ENCODE peak calls at places on chromosomes 5 and 9, in seven cellular contexts. C is WTC11; H is NCI-H1436; Q is memory B cell; D is kidney; E is EL; G is activated CD8-positive, alpha-beta T cell treated with anti-CD3 and anti-CD28 coated beads for 36 hours. S is an unnamed sample.

GRCh38 chr5:6674421-6674820 is 38.8 kb upstream of the TENT4A start:
- DNase-seq in G (no peak), H (no peak), Q (no peak), D (no peak), E (no peak), C (no peak), S (no peak)

GRCh38 chr5:53399921-53400697 is 80.3 kb upstream of the FST start:
- DNase-seq in C (no peak), Q (no peak), G (no peak), D (no peak), E (no peak), H (no peak), S (no peak)

GRCh38 chr9:85740821-85741111 is 988 bp downstream of the AGTPBP1 start:
- DNase-seq in Q (no peak), C (no peak), G (no peak), E (no peak), H (no peak), D (no peak), S (peak)

GRCh38 chr5:110880413-110880812 is 141.6 kb downstream of the SLC25A46 start:
- DNase-seq in C (no peak), H (no peak), Q (no peak), E (peak), D (peak), G (no peak), S (peak)

GRCh38 chr9:110323831-110324230 is 13.8 kb downstream of the TXNDC8 start:
- DNase-seq in E (no peak), D (no peak), C (no peak), H (no peak), Q (no peak), G (no peak), S (no peak)

GRCh38 chr9:36137392-36138004 is 965 bp downstream of the GLIPR2 start:
- DNase-seq in G (no peak), C (peak), Q (no peak), H (no peak), E (no peak), D (no peak), S (no peak)

GRCh38 chr9:15882883-15883282 is 330.0 kb downstream of the CCDC171 start:
- DNase-seq in H (no peak), C (no peak), E (no peak), D (no peak), G (no peak), Q (no peak), S (no peak)

GRCh38 chr5:43353668-43354067 is 40.5 kb upstream of the HMGCS1 start:
- DNase-seq in E (no peak), C (no peak), G (no peak), D (no peak), H (no peak), Q (no peak), S (no peak)

GRCh38 chr5:53031695-53032096 is 42.5 kb downstream of the ITGA2 start:
- DNase-seq in E (peak), G (peak), H (no peak), C (no peak), Q (no peak), D (no peak), S (peak)

GRCh38 chr5:38672059-38672791 is 115.8 kb upstream of the LIFR start:
- DNase-seq in C (no peak), Q (no peak), G (no peak), H (no peak), E (peak), D (no peak), S (peak)

GRCh38 chr9:81601639-81602623 is 87.4 kb downstream of the TLE1 start:
- DNase-seq in Q (no peak), G (no peak), H (no peak), D (peak), C (no peak), E (no peak), S (peak)

GRCh38 chr9:13863112-13863511 is 450.8 kb downstream of the NFIB start:
- DNase-seq in C (no peak), Q (no peak), G (no peak), H (no peak), E (no peak), D (no peak), S (peak)

GRCh38 chr9:136255896-136256890 is 10.6 kb upstream of the QSOX2 start:
- DNase-seq in G (no peak), C (no peak), E (no peak), Q (no peak), D (peak), H (no peak), S (no peak)

GRCh38 chr5:60257852-60258251 is 364.3 kb upstream of the PDE4D start:
- DNase-seq in D (no peak), E (no peak), G (no peak), C (no peak), H (no peak), Q (no peak), S (no peak)

GRCh38 chr9:105119166-105119565 is 125.3 kb upstream of the SLC44A1 start:
- DNase-seq in G (no peak), E (no peak), H (no peak), D (no peak), C (no peak), Q (no peak), S (no peak)

GRCh38 chr9:7816021-7816420 is 16.4 kb upstream of the DMAC1 start:
- DNase-seq in Q (no peak), D (no peak), H (no peak), G (no peak), E (no peak), C (no peak), S (no peak)

GRCh38 chr9:114906922-114907571 is 23.3 kb downstream of the TNFSF8 start:
- DNase-seq in C (peak), Q (no peak), D (no peak), G (peak), H (no peak), E (peak), S (peak)

GRCh38 chr5:59097116-59097515 is 514.2 kb downstream of the RAB3C start:
- DNase-seq in Q (no peak), G (no peak), C (no peak), H (no peak), D (no peak), E (peak), S (peak)

GRCh38 chr5:157366741-157367684 is 93.0 kb upstream of the NIPAL4 start:
- DNase-seq in H (peak), C (peak), Q (no peak), D (no peak), E (peak), G (no peak), S (peak)

GRCh38 chr9:92468206-92468605 is 14.1 kb downstream of the ASPN start:
- DNase-seq in Q (no peak), C (no peak), H (no peak), D (no peak), G (no peak), E (peak), S (peak)

GRCh38 chr5:99000221-99000620 is 71.4 kb upstream of the CHD1 start:
- DNase-seq in G (no peak), D (no peak), H (no peak), C (no peak), Q (no peak), E (no peak), S (no peak)

GRCh38 chr5:138685052-138685755 is 68.0 kb upstream of the CTNNA1 start:
- DNase-seq in H (no peak), E (no peak), C (no peak), Q (no peak), G (no peak), D (no peak), S (no peak)

S was measured in astrocyte.